ENCODE peak calls at places on chromosomes 6 and 20, in nine cellular contexts. N is endothelial cell of umbilical vein; M is neuronal stem cell; V is tibial artery; S is fibroblast of lung; O is sigmoid colon; H is stomach; Z is CD8-positive, alpha-beta memory T cell; K is small intestine. E is an unnamed sample. For H3K4me1, the result is how much of the 10 kb centered on the place peaks cover.

GRCh38 chr6:157066781-157067491 is 256.4 kb downstream of the TMEM242 start:
- DNase-seq in N (peak), M (no peak), V (no peak), S (no peak), O (no peak), H (no peak), Z (no peak), K (no peak), E (no peak)

GRCh38 chr6:77926198-77926752 is 273.4 kb downstream of the MEI4 start:
- DNase-seq in N (peak), M (peak), V (no peak), S (no peak), O (no peak), H (no peak), Z (no peak), K (peak), E (no peak)

GRCh38 chr6:6320901-6321300 is 439 bp upstream of the F13A1 start:
- DNase-seq in N (no peak), M (no peak), V (no peak), S (no peak), O (no peak), H (no peak), Z (no peak), K (no peak), E (no peak)

GRCh38 chr6:28167068-28167467 is 25.4 kb downstream of the ZKSCAN8 start:
- DNase-seq in N (no peak), M (no peak), V (no peak), S (peak), O (no peak), H (no peak), Z (no peak), K (no peak), E (no peak)

GRCh38 chr20:34316191-34316814 is 13.1 kb upstream of the AHCY start:
- DNase-seq in N (no peak), M (no peak), V (no peak), S (peak), O (no peak), H (no peak), Z (no peak), K (no peak), E (peak)

GRCh38 chr20:17541996-17542395 is 10.8 kb upstream of the BFSP1 start:
- DNase-seq in N (no peak), M (no peak), V (no peak), S (peak), O (no peak), H (no peak), Z (no peak), K (no peak), E (no peak)

GRCh38 chr6:2476376-2476775 is 231.0 kb upstream of the GMDS start:
- DNase-seq in N (no peak), M (no peak), V (no peak), S (peak), O (no peak), H (no peak), Z (no peak), K (peak), E (no peak)

GRCh38 chr20:2261105-2261504 is 34.7 kb upstream of the TGM3 start:
- DNase-seq in N (no peak), M (no peak), V (no peak), S (no peak), O (no peak), H (no peak), Z (no peak), K (peak), E (no peak)

GRCh38 chr6:133778414-133778813 is 110.5 kb upstream of the TCF21 start:
- DNase-seq in N (no peak), M (no peak), V (no peak), S (peak), O (no peak), H (no peak), Z (no peak), K (no peak), E (no peak)

GRCh38 chr6:5697508-5697907 is 309.2 kb downstream of the NRN1 start:
- DNase-seq in N (no peak), M (no peak), V (no peak), S (no peak), O (no peak), H (no peak), Z (no peak), K (no peak), E (no peak)

GRCh38 chr6:169072127-169073042 is 181.3 kb downstream of the THBS2 start:
- DNase-seq in N (no peak), M (no peak), V (no peak), S (peak), O (no peak), H (no peak), Z (no peak), K (no peak), E (no peak)

GRCh38 chr6:162099685-162100084 is 627.9 kb downstream of the PRKN start:
- DNase-seq in N (no peak), M (no peak), V (no peak), S (peak), O (no peak), H (no peak), Z (no peak), K (no peak), E (no peak)

GRCh38 chr6:149331043-149331807 is 13.7 kb downstream of the TAB2 start:
- DNase-seq in N (no peak), M (no peak), V (no peak), S (peak), O (no peak), H (no peak), Z (no peak), K (no peak), E (no peak)

GRCh38 chr6:159098636-159099106 is 53.9 kb upstream of the TAGAP start:
- DNase-seq in N (no peak), M (no peak), V (no peak), S (no peak), O (no peak), H (no peak), Z (peak), K (peak), E (no peak)

GRCh38 chr6:6915813-6916547 is 191.8 kb upstream of the RREB1 start:
- DNase-seq in N (peak), M (no peak), V (peak), S (peak), O (peak), H (no peak), Z (no peak), K (peak), E (no peak)

GRCh38 chr6:33788694-33789549 is at the start of gene LEMD2:
- DNase-seq in N (peak), M (peak), V (peak), S (peak), O (peak), H (peak), Z (peak), K (peak), E (peak)
- H3K4me1 ChIP-seq in N (under half), M (under half), V (under half), S (under half), O (under half), H (under half), Z (under half), K (under half), E (under half)

DNA sequence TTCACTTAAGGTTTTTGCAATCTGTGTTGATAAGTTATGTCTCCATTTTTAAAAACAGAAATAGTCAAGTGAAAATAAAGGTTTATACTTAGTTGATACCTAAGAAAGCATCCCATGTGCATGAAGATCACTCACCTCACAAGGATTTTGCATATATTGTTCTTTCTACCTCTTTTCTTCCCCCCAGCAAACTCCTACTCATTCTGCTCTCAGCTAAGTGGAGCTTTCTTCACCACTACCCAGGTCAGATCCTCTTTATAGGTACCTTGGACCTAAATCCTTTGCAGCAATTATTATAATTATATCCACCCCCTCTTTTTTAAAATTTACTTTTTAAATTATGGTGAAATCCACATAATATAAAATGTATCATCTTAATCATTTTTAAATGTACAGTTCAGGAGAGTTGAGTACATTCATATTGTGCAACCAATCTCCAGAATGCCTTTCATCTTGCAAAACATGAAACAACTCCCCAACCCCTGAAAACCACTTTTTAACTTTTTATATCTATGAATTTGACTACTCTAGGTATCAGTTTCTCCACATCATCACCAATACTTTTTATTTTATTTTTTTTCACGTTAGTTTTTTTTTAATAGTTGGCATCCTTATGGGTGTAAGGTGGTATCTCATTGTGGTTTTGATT is 9.3 kb upstream of the BACH2 start:
- DNase-seq in N (no peak), M (no peak), V (no peak), S (no peak), O (no peak), H (no peak), Z (no peak), K (no peak), E (no peak)
- H3K4me1 ChIP-seq in N (under half), M (under half), V (under half), S (under half), O (under half), H (under half), Z (under half), K (under half), E (under half)

GRCh38 chr20:623041-623440 is 12.9 kb upstream of the TCF15 start:
- DNase-seq in N (no peak), M (no peak), V (no peak), S (no peak), O (no peak), H (no peak), Z (no peak), K (no peak), E (no peak)

GRCh38 chr20:622161-622560 is 12.1 kb upstream of the TCF15 start:
- DNase-seq in N (no peak), M (no peak), V (no peak), S (no peak), O (no peak), H (no peak), Z (no peak), K (no peak), E (no peak)

GRCh38 chr20:621115-621756 is 11.1 kb upstream of the TCF15 start:
- DNase-seq in N (no peak), M (no peak), V (no peak), S (no peak), O (no peak), H (no peak), Z (no peak), K (no peak), E (no peak)

GRCh38 chr20:625360-625932 is 15.3 kb upstream of the TCF15 start:
- DNase-seq in N (peak), M (no peak), V (no peak), S (no peak), O (no peak), H (no peak), Z (no peak), K (no peak), E (no peak)

GRCh38 chr20:623704-624103 is 13.6 kb upstream of the TCF15 start:
- DNase-seq in N (no peak), M (no peak), V (no peak), S (no peak), O (no peak), H (no peak), Z (no peak), K (no peak), E (no peak)
- H3K4me1 ChIP-seq in N (under half), M (under half), V (under half), S (under half), O (under half), H (under half), Z (under half), K (under half), E (under half)

GRCh38 chr6:11919771-11920440 is 92.2 kb upstream of the HIVEP1 start:
- DNase-seq in N (no peak), M (no peak), V (no peak), S (no peak), O (no peak), H (no peak), Z (no peak), K (no peak), E (no peak)
- H3K4me1 ChIP-seq in N (under half), M (under half), V (under half), S (under half), O (under half), H (under half), Z (under half), K (under half), E (under half)

DNA sequence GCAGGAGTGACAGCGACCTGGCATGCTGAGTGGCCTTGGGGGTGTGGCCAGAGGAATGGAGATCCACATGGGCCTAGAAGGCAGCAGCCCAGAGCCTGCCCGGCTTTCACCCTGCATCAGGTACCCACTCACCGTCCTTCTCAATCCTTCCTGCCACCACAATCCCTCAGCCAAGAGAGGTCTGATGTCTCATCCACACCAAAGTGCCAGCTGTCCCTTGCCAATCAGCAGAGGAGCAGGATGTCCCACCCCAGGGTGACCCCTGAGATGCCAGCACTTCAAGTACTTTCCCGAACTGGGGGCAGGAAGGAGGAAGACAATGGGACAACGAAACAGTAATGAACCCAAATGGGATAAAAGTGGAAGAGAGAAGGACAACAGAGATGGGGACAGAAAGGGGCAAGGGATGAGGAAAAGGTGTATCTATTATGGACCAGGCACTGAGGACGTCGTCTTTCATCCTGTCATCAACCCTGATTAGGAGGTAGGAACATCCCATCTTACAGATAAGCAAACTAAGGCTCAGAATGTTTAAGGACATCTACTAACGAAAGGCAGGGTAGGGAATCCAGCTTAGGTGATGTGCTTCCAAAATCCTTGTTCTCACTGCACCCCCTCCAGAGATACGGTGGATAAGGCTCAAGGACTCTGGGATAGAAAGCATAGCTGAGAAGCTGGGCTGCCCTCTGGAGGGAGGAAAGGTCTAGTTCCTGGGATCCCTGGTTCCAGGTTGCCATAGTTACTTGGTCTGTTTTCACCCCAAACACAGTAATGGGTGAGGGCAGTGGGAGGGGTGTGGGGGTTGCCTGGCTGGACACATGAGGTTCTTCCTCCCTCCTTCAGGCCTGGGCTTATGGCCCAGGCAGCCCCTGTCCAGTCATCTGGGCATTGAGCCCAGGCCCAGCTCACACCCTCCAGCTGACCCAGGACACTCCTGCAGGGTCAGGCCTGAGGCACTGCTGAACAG is 4.5 kb upstream of the TNXB start:
- DNase-seq in N (no peak), M (peak), V (peak), S (peak), O (peak), H (peak), Z (no peak), K (no peak), E (peak)
- H3K4me1 ChIP-seq in N (under half), M (under half), V (under half), S (under half), O (half or more), H (under half), Z (under half), K (under half), E (under half)

DNA sequence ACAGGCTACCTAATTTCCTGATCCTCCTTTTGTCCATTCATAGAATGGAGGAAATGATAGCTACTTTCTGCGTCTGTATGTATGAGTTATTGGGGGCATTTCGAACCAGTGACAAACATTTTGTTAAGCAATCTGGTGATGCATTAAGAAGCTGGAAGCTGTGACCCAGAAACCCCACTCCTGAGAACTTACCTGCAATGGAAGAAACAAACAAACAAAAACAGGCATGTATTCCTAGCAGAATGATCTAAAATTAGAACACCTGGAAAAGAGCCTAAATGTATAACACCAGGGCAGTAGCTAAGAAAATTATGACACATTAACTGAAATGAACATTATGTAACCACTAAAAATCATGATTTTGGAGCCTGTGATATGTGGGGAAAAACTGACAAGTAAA is 33.4 kb upstream of the PRND start:
- DNase-seq in N (no peak), M (no peak), V (no peak), S (no peak), O (no peak), H (no peak), Z (no peak), K (no peak), E (no peak)
- H3K4me1 ChIP-seq in N (under half), M (under half), V (under half), S (under half), O (half or more), H (under half), Z (under half), K (under half), E (under half)

GRCh38 chr6:36576573-36576972 is 17.6 kb upstream of the SRSF3 start:
- DNase-seq in N (no peak), M (no peak), V (no peak), S (no peak), O (peak), H (no peak), Z (no peak), K (no peak), E (no peak)
- H3K4me1 ChIP-seq in N (under half), M (under half), V (under half), S (under half), O (under half), H (under half), Z (under half), K (under half), E (under half)

GRCh38 chr20:10922521-10922920 is 248.7 kb upstream of the JAG1 start:
- DNase-seq in N (no peak), M (no peak), V (no peak), S (peak), O (no peak), H (no peak), Z (no peak), K (no peak), E (no peak)
- H3K4me1 ChIP-seq in N (under half), M (under half), V (under half), S (under half), O (under half), H (under half), Z (under half), K (under half), E (under half)

DNA sequence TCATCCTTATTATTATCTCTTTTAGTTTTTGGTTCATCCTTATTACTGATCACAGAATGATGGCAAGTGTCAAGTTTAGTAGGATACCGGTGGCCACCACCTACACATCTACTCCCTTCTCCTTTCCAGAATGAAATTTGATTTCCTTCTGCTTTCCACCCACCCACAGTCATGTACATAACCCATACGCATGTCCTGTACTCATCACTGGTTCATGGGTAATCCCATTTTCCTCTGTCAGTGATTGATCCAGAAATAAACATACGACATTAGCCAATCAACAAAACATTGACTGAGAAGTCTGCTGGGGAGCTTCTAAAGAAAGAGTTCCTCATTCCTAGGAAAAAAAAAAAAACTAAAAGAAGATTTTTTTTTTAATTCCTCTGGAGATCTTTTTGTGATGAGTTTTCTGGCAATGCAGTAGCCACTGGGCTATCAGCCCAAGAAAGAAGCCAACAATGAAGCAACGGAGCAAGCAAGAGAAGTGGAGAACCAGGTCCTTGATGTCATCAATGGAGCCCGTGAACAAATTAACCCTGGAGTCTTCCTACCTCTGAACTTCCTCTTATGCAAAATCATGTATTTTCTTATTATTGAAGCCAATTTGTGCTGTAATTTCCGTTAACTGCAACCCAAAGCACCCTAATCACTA is 127.8 kb downstream of the TASP1 start:
- DNase-seq in N (no peak), M (no peak), V (peak), S (no peak), O (peak), H (no peak), Z (no peak), K (no peak), E (no peak)
- H3K4me1 ChIP-seq in N (under half), M (under half), V (under half), S (under half), O (under half), H (under half), Z (under half), K (under half), E (under half)

GRCh38 chr6:32082951-32083350 is 26.2 kb downstream of the TNXB start:
- DNase-seq in N (no peak), M (no peak), V (peak), S (peak), O (peak), H (no peak), Z (no peak), K (peak), E (peak)

GRCh38 chr6:32085759-32086458 is 23.2 kb downstream of the TNXB start:
- DNase-seq in N (no peak), M (no peak), V (no peak), S (no peak), O (no peak), H (no peak), Z (no peak), K (peak), E (peak)

GRCh38 chr6:32083812-32084768 is 25.0 kb downstream of the TNXB start:
- DNase-seq in N (no peak), M (no peak), V (no peak), S (no peak), O (no peak), H (no peak), Z (no peak), K (no peak), E (no peak)

GRCh38 chr6:32086661-32087573 is 22.2 kb downstream of the TNXB start:
- DNase-seq in N (no peak), M (no peak), V (no peak), S (peak), O (no peak), H (peak), Z (no peak), K (no peak), E (no peak)

GRCh38 chr6:32084780-32085179 is 24.4 kb downstream of the TNXB start:
- DNase-seq in N (no peak), M (no peak), V (no peak), S (no peak), O (no peak), H (no peak), Z (no peak), K (no peak), E (no peak)
- H3K4me1 ChIP-seq in N (under half), M (under half), V (under half), S (under half), O (under half), H (under half), Z (under half), K (under half), E (under half)